ENCODE peak calls at places on chromosomes 5 and 9, in four cellular contexts. W is IMR-90, Q is trophoblast cell, O is H1. S is an unnamed sample.

GRCh38 chr9:136630662-136630992 is 32.1 kb upstream of the EGFL7 start:
- DNase-seq in O (no peak), Q (no peak), W (no peak), S (no peak)

GRCh38 chr9:28007097-28007817 is 434.0 kb upstream of the C9orf72 start:
- DNase-seq in W (no peak), O (no peak), Q (no peak), S (no peak)

GRCh38 chr9:114487607-114488300 is 17.5 kb downstream of the WHRN start:
- DNase-seq in O (peak; percentile 78), W (peak; percentile 69), Q (peak; percentile 69), S (peak; percentile 81)

GRCh38 chr5:57494104-57495098 is 11.8 kb upstream of the ACTBL2 start:
- DNase-seq in Q (peak; percentile 88), O (no peak), W (peak; percentile 98), S (no peak)

GRCh38 chr9:95092321-95093072 is 225.0 kb downstream of the FANCC start:
- DNase-seq in W (peak; percentile 68), O (no peak), Q (no peak), S (peak; percentile 56)

GRCh38 chr9:107039546-107039945 is 176.6 kb downstream of the ZNF462 start:
- DNase-seq in W (peak; percentile 45), Q (no peak), O (no peak), S (no peak)

GRCh38 chr9:77532607-77533006 is 115.5 kb downstream of the GNA14 start:
- DNase-seq in Q (no peak), W (no peak), O (no peak), S (no peak)

GRCh38 chr9:38011991-38012390 is 57.0 kb downstream of the SHB start:
- DNase-seq in O (no peak), W (no peak), Q (no peak), S (no peak)

GRCh38 chr5:53479045-53479655 is 1.3 kb upstream of the FST start:
- DNase-seq in O (no peak), Q (no peak), W (peak; percentile 48), S (no peak)

GRCh38 chr9:69130456-69131441 is 43.3 kb upstream of the TJP2 start:
- DNase-seq in O (no peak), W (peak; percentile 90), Q (no peak), S (no peak)

GRCh38 chr9:96661711-96662110 is 6.6 kb upstream of the PRXL2C start:
- DNase-seq in O (no peak), W (peak; percentile 73), Q (peak; percentile 32), S (no peak)

GRCh38 chr9:97786341-97786740 is 66.7 kb upstream of the FOXE1 start:
- DNase-seq in O (no peak), Q (no peak), W (peak; percentile 55), S (no peak)

GRCh38 chr5:147037517-147038205 is 159.1 kb upstream of the PPP2R2B start:
- DNase-seq in Q (no peak), O (no peak), W (peak; percentile 20), S (no peak)

GRCh38 chr9:136492978-136493522 is 10.2 kb upstream of the SEC16A start:
- DNase-seq in Q (no peak), O (no peak), W (no peak), S (no peak)

GRCh38 chr9:106535439-106535838 is 327.5 kb upstream of the ZNF462 start:
- DNase-seq in W (no peak), Q (peak; percentile 56), O (no peak), S (no peak)

GRCh38 chr5:41240390-41240789 is 27.1 kb upstream of the C6 start:
- DNase-seq in W (no peak), Q (no peak), O (no peak), S (no peak)

GRCh38 chr9:96062051-96062450 is 186.6 kb downstream of the ERCC6L2 start:
- DNase-seq in Q (no peak), O (no peak), W (no peak), S (no peak)

GRCh38 chr5:177025139-177025538 is 2.6 kb downstream of the ZNF346 start:
- DNase-seq in Q (no peak), W (no peak), O (no peak), S (no peak)

GRCh38 chr5:33829430-33829829 is 62.4 kb downstream of the ADAMTS12 start:
- DNase-seq in O (no peak), W (no peak), Q (no peak), S (no peak)

GRCh38 chr5:40486437-40487270 is 193.1 kb upstream of the PTGER4 start:
- DNase-seq in O (no peak), Q (peak; percentile 24), W (peak; percentile 29), S (no peak)

GRCh38 chr5:76615759-76616158 is 7.4 kb downstream of the F2RL2 start:
- DNase-seq in W (peak; percentile 68), Q (no peak), O (no peak), S (no peak)

GRCh38 chr5:14962604-14963003 is 91.0 kb upstream of the ANKH start:
- DNase-seq in W (no peak), Q (no peak), O (no peak), S (no peak)

GRCh38 chr5:110865400-110866094 is 126.7 kb downstream of the SLC25A46 start:
- DNase-seq in W (peak; percentile 41), Q (peak; percentile 10), O (peak; percentile 60), S (peak; percentile 37)

GRCh38 chr5:150500328-150500841 is 7.5 kb upstream of the NDST1 start:
- DNase-seq in Q (no peak), W (no peak), O (no peak), S (no peak)

GRCh38 chr5:109161914-109162683 is 247.7 kb downstream of the PJA2 start:
- DNase-seq in W (peak; percentile 71), O (no peak), Q (no peak), S (no peak)

DNA sequence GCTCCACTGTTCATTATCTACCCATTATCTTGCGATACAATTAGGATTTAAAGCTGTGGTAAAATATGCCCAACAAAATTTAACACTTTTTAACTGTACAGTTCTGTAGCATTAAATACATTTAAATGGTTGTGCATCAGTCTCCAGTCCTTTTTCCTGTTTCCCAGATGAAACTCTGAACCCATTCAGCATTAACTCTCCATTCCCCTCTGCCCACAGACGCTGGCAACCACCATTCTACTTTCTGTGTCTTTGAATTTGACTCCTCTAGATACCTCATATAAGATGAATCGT is 2.9 kb upstream of the TRIM7 start:
- DNase-seq in O (no peak), W (no peak), Q (no peak), S (no peak)
- H3K4me3 ChIP-seq in O (no peak overlapping the region), W (no peak overlapping the region), Q (no peak overlapping the region), S (no peak overlapping the region)

DNA sequence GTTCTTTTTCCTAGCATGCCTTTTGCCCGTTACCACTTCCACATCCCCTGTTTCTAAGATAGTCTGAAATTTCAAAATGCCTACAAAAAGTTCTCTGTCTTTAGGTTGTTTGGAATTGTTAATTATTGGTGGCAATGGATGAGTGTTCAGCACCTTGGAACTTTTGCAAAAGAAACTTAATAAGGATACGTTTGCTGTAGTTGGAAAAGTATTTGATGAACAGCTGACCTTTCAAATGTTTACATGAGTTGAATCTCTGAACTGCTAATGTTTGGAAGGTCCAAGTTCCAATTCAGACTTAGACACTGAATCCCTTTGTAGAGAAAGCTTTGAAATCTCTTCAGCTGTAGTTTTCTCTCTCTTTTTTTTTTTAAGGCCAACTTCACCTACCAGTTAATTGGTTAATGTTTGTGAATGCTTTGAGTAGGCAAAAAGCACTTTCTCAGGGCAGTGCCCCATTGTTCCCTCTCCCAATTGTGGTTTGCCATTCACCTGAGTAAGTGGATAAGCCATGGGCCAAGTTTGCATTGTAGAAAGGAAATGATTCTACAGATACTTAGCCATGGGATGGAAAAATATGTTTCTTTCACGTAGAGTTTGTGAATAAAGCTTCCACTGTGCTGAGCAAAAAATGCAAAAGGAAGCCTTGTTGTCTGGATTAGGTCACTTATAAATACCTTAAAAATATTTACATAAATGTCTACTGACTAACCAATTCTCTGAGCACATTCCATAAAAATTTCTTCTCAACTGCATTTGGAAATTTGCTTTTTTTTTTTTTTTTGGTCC is 156.4 kb upstream of the ELL2 start:
- DNase-seq in W (peak; percentile 75), Q (no peak), O (no peak), S (no peak)
- H2AFZ ChIP-seq in W (no peak overlapping the region), Q (no peak overlapping the region), O (peak overlapping the region; percentile 16), S (no peak overlapping the region)

GRCh38 chr5:56200856-56201638 is 32.1 kb downstream of the ANKRD55 start:
- DNase-seq in W (peak; percentile 78), O (peak; percentile 46), Q (peak; percentile 73), S (peak; percentile 61)
- H3K18ac ChIP-seq in W (no peak overlapping the region), O (no peak overlapping the region), Q (no peak overlapping the region), S (no peak overlapping the region)

DNA sequence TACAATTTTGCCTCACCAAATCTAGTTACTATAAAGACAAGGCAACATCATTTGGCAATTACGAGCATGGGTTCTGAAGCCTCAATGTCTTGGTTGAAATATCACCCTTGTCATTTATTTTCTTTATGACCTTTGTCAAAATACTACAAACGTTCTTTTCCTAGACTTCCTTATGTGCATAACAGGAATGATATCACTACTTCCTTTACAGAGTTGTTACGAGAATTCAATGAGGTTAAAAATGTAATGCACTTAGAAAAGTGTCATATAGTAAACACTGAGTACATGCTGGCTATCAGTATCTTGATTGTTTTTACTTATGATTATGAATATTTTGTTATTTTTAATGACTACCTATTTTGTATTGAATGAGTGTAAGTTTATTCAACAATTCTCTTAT is 640.9 kb upstream of the CCNG1 start:
- DNase-seq in O (no peak), W (no peak), Q (no peak), S (no peak)
- H3K4me3 ChIP-seq in O (no peak overlapping the region), W (no peak overlapping the region), Q (no peak overlapping the region), S (no peak overlapping the region)

DNA sequence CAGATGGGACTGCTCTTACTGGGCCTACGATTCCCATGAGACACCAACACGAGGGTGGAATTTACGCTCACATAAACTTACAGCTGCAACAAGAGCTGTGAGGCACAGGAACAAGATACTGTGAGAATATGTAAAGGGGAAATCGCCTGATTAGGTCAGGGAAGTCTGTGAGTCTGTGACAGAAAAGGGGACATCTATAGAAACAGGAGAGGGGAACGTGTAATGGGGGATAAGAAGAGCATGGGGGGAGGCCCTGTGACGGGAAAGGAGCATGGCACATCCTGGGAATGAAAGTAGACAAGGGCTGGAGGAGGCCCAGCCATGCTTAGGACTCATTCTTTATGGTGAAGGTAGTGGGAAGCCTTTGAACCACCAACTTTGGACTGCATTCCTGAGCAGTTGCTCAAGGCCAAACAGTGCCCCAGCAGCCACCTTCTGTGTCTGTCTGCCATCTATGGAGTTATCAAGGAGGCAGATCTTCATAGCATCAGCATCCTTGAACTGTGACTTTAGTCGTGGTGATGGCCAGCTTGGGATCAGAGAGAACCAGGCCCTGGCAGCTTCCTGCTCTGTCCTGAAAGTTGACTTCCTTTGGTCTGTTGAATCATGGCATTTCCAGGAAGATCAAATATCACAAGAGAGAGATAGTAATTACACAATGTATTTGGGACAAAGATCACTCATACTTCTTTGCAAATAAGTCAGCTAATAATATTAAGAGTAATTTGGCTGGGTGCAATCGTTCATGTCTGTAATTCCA is 88.0 kb upstream of the FAM169A start:
- DNase-seq in O (no peak), W (peak; percentile 77), Q (peak; percentile 95), S (no peak)
- H2AFZ ChIP-seq in O (no peak overlapping the region), W (peak overlapping the region; percentile 82), Q (no peak overlapping the region), S (no peak overlapping the region)

S was measured in neuronal stem cell.